ENCODE peak calls at places on chromosomes 3 and 15, in five cellular contexts. Q, T, Z, H and Y are unnamed samples.

GRCh38 chr3:278300-279064 is 81.9 kb downstream of the CHL1 start:
- DNase-seq in Q (no peak), T (no peak), Z (peak; percentile 82), H (no peak), Y (no peak)

GRCh38 chr3:31196881-31197364 is 302.5 kb upstream of the GADL1 start:
- DNase-seq in Q (peak; percentile 15), T (no peak), Z (no peak), H (no peak), Y (no peak)

GRCh38 chr3:69669070-69669469 is 70.2 kb upstream of the MITF start:
- DNase-seq in Q (no peak), T (no peak), Z (no peak), H (no peak), Y (no peak)

GRCh38 chr3:147712357-147712756 is 303.2 kb downstream of the ZIC1 start:
- DNase-seq in Q (peak; percentile 52), T (no peak), Z (no peak), H (no peak), Y (no peak)

GRCh38 chr15:24898715-24899278 is 56.0 kb upstream of the SNRPN start:
- DNase-seq in Q (peak; percentile 7), T (no peak), Z (no peak), H (no peak), Y (no peak)

GRCh38 chr15:37138586-37138985 is 38.2 kb upstream of the MEIS2 start:
- DNase-seq in Q (no peak), T (no peak), Z (no peak), H (no peak), Y (no peak)

GRCh38 chr3:129121016-129121791 is 400 bp downstream of the RAB43 start:
- DNase-seq in Q (peak; percentile 30), T (no peak), Z (peak; percentile 52), H (no peak), Y (no peak)

GRCh38 chr3:37139567-37140052 is 34.8 kb downstream of the LRRFIP2 start:
- DNase-seq in Q (no peak), T (no peak), Z (peak; percentile 75), H (no peak), Y (no peak)

GRCh38 chr15:98649621-98649995 is 1.3 kb downstream of the IGF1R start:
- DNase-seq in Q (peak; percentile 59), T (peak; percentile 49), Z (peak; percentile 60), H (peak; percentile 51), Y (no peak)

GRCh38 chr3:83926291-83926690 is 1032.5 kb upstream of the CADM2 start:
- DNase-seq in Q (no peak), T (no peak), Z (no peak), H (no peak), Y (no peak)

GRCh38 chr3:81891056-81891455 is 129.6 kb upstream of the GBE1 start:
- DNase-seq in Q (no peak), T (no peak), Z (no peak), H (no peak), Y (no peak)

GRCh38 chr3:171323934-171324535 is 136.2 kb downstream of the TNIK start:
- DNase-seq in Q (no peak), T (no peak), Z (no peak), H (peak; percentile 60), Y (no peak)

GRCh38 chr3:183825380-183826161 is at the start of gene MAP6D1:
- DNase-seq in Q (peak; percentile 81), T (peak; percentile 45), Z (no peak), H (peak; percentile 54), Y (no peak)

GRCh38 chr3:145058483-145058882 is 1086.9 kb downstream of the DIPK2A start:
- DNase-seq in Q (no peak), T (no peak), Z (no peak), H (no peak), Y (no peak)

GRCh38 chr3:14525685-14526631 is 14.2 kb downstream of the GRIP2 start:
- DNase-seq in Q (no peak), T (no peak), Z (no peak), H (no peak), Y (peak; percentile 15)

GRCh38 chr3:42504334-42505202 is 2.1 kb downstream of the VIPR1 start:
- DNase-seq in Q (no peak), T (no peak), Z (peak; percentile 53), H (peak; percentile 15), Y (peak; percentile 37)

GRCh38 chr3:140913728-140914127 is 27.9 kb upstream of the SLC25A36 start:
- DNase-seq in Q (no peak), T (no peak), Z (no peak), H (no peak), Y (no peak)

GRCh38 chr3:188326111-188326510 is 172.2 kb downstream of the LPP start:
- DNase-seq in Q (no peak), T (no peak), Z (no peak), H (no peak), Y (no peak)

GRCh38 chr3:190865828-190866227 is 3.3 kb upstream of the GMNC start:
- DNase-seq in Q (no peak), T (peak; percentile 4), Z (no peak), H (no peak), Y (no peak)

GRCh38 chr15:80844011-80844732 is 65.0 kb downstream of the CEMIP start:
- DNase-seq in Q (no peak), T (peak; percentile 34), Z (no peak), H (no peak), Y (no peak)

GRCh38 chr3:22858486-22858885 is 344.6 kb upstream of the UBE2E2 start:
- DNase-seq in Q (peak; percentile 13), T (no peak), Z (no peak), H (no peak), Y (no peak)

GRCh38 chr3:12630292-12630691 is 33.6 kb downstream of the RAF1 start:
- DNase-seq in Q (no peak), T (no peak), Z (no peak), H (no peak), Y (no peak)

GRCh38 chr3:195889843-195890407 is 18.4 kb downstream of the TNK2 start:
- DNase-seq in Q (no peak), T (no peak), Z (no peak), H (no peak), Y (no peak)

GRCh38 chr3:195900426-195901355 is 7.7 kb downstream of the TNK2 start:
- DNase-seq in Q (no peak), T (no peak), Z (peak; percentile 81), H (peak; percentile 28), Y (no peak)

GRCh38 chr15:56168394-56168793 is 75.3 kb downstream of the RFX7 start:
- DNase-seq in Q (no peak), T (no peak), Z (no peak), H (no peak), Y (no peak)

GRCh38 chr3:112847692-112848091 is 1.0 kb upstream of the CD200R1L start:
- DNase-seq in Q (no peak), T (no peak), Z (peak; percentile 75), H (no peak), Y (no peak)

GRCh38 chr3:184386047-184386806 is 6.4 kb downstream of the CHRD start:
- DNase-seq in Q (no peak), T (no peak), Z (no peak), H (no peak), Y (no peak)

GRCh38 chr3:30135190-30135589 is 471.2 kb upstream of the TGFBR2 start:
- DNase-seq in Q (no peak), T (peak; percentile 4), Z (no peak), H (no peak), Y (no peak)

GRCh38 chr3:177597325-177598109 is 400.2 kb upstream of the TBL1XR1 start:
- DNase-seq in Q (peak; percentile 17), T (no peak), Z (peak; percentile 62), H (peak; percentile 30), Y (no peak)

GRCh38 chr3:73783811-73784210 is 159.1 kb upstream of the PDZRN3 start:
- DNase-seq in Q (no peak), T (no peak), Z (no peak), H (no peak), Y (no peak)

GRCh38 chr3:44228894-44229293 is 12.8 kb upstream of the TOPAZ1 start:
- DNase-seq in Q (no peak), T (no peak), Z (no peak), H (no peak), Y (no peak)

GRCh38 chr3:189911001-189911400 is 209.7 kb downstream of the P3H2 start:
- DNase-seq in Q (no peak), T (no peak), Z (no peak), H (no peak), Y (no peak)

GRCh38 chr15:32802296-32802936 is 84.6 kb downstream of the GREM1 start:
- DNase-seq in Q (no peak), T (no peak), Z (no peak), H (no peak), Y (no peak)

GRCh38 chr3:42755681-42756578 is 17.1 kb downstream of the CCDC13 start:
- DNase-seq in Q (peak; percentile 48), T (peak; percentile 18), Z (peak; percentile 85), H (no peak), Y (peak; percentile 13)

GRCh38 chr3:119098006-119098405 is 48.0 kb upstream of the TEX55 start:
- DNase-seq in Q (no peak), T (no peak), Z (no peak), H (no peak), Y (no peak)
- H3K4me1 ChIP-seq in Q (no peaks in the 10 kb centered on the region), T (peaks cover 11% of the 10 kb centered on the region), Z (no peaks in the 10 kb centered on the region), H (no peaks in the 10 kb centered on the region), Y (no peaks in the 10 kb centered on the region)

GRCh38 chr3:194294888-194295214 is 56.3 kb downstream of the CPN2 start:
- DNase-seq in Q (no peak), T (no peak), Z (no peak), H (no peak), Y (no peak)

GRCh38 chr3:194294199-194294887 is 56.8 kb downstream of the CPN2 start:
- DNase-seq in Q (no peak), T (no peak), Z (no peak), H (no peak), Y (peak; percentile 34)

GRCh38 chr3:194296448-194296831 is 54.7 kb downstream of the CPN2 start:
- DNase-seq in Q (peak; percentile 35), T (peak; percentile 50), Z (no peak), H (peak; percentile 82), Y (peak; percentile 62)

GRCh38 chr3:194298331-194299227 is 52.5 kb downstream of the CPN2 start:
- DNase-seq in Q (no peak), T (no peak), Z (no peak), H (no peak), Y (peak; percentile 47)

GRCh38 chr3:194296832-194297666 is 54.1 kb downstream of the CPN2 start:
- DNase-seq in Q (no peak), T (no peak), Z (no peak), H (peak; percentile 81), Y (peak; percentile 40)
- H3K4me3 ChIP-seq in Q (no peak overlapping the region), T (no peak overlapping the region), Z (peak overlapping the region; percentile 43), H (no peak overlapping the region), Y (no peak overlapping the region)

DNA sequence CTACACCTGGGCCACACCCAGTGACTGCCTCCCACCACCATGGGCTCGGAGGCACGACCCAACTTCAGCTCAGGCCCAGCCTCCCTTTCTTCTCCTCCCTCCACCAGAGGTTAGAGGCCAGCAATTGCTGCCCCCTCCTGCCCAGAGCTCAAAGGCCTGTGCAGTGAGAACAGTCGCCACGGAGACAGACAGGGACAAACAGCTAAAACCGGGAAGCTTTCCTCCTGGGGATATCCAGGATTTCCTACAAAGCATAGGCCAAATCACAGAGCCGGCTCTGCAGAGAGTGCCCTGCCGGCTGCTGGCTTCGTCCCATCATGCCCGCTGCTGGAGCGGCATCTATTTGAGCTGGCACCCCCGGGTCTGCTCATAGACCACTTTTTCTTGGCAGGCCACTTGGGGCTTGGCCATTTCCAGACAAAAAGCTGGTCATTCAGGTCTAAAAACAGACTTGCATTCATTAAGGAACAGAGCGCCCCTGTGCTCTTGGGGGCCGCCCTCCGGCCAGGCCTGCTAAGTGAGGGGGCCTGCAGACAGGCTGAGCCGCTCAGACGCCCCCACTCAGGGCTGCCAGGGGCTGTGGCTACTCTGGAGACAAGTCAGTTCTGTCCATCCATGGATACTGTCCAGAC is 17.5 kb downstream of the GRAMD2A start:
- DNase-seq in Q (no peak), T (no peak), Z (peak; percentile 32), H (no peak), Y (peak; percentile 64)
- H3K4me1 ChIP-seq in Q (no peaks in the 10 kb centered on the region), T (peaks cover 31% of the 10 kb centered on the region), Z (peaks cover 16% of the 10 kb centered on the region), H (peaks cover 8% of the 10 kb centered on the region), Y (peaks cover 13% of the 10 kb centered on the region)

GRCh38 chr3:123694377-123695147 is 109.7 kb upstream of the HACD2 start:
- DNase-seq in Q (no peak), T (no peak), Z (no peak), H (no peak), Y (no peak)
- H3K4me3 ChIP-seq in Q (no peak overlapping the region), T (no peak overlapping the region), Z (peak overlapping the region; percentile 8), H (no peak overlapping the region), Y (no peak overlapping the region)